ENCODE peak calls at places on chromosomes 13 and 19, in five cellular contexts. One of them, this sample, is unnamed.

GRCh38 chr13:79085021-79085420 is 321.0 kb downstream of the RBM26 start:
- DNase-seq in Calu3: no peak
- DNase-seq in transverse colon: no peak
- DNase-seq in progenitor cell of endocrine pancreas: no peak
- DNase-seq in bronchial epithelial cell: no peak
- DNase-seq in this sample: no peak

GRCh38 chr13:45615501-45616101 is at the start of gene ERICH6B:
- DNase-seq in transverse colon: no peak
- DNase-seq in progenitor cell of endocrine pancreas: peak; percentile 63
- DNase-seq in bronchial epithelial cell: no peak
- DNase-seq in Calu3: no peak
- DNase-seq in this sample: no peak

GRCh38 chr19:1754651-1755466 is 1.6 kb downstream of the ONECUT3 start:
- DNase-seq in transverse colon: no peak
- DNase-seq in progenitor cell of endocrine pancreas: no peak
- DNase-seq in Calu3: peak; percentile 55
- DNase-seq in bronchial epithelial cell: no peak
- DNase-seq in this sample: no peak

GRCh38 chr13:32264407-32264806 is 50.8 kb downstream of the ZAR1L start:
- DNase-seq in transverse colon: peak; percentile 27
- DNase-seq in bronchial epithelial cell: peak; percentile 46
- DNase-seq in progenitor cell of endocrine pancreas: no peak
- DNase-seq in Calu3: no peak
- DNase-seq in this sample: no peak

GRCh38 chr19:518292-519231 is 11.3 kb downstream of the TPGS1 start:
- DNase-seq in progenitor cell of endocrine pancreas: no peak
- DNase-seq in Calu3: no peak
- DNase-seq in bronchial epithelial cell: no peak
- DNase-seq in transverse colon: peak; percentile 40
- DNase-seq in this sample: no peak

GRCh38 chr13:52162279-52163101 is 3.1 kb upstream of the NEK3 start:
- DNase-seq in transverse colon: no peak
- DNase-seq in Calu3: no peak
- DNase-seq in progenitor cell of endocrine pancreas: no peak
- DNase-seq in bronchial epithelial cell: no peak
- DNase-seq in this sample: no peak

GRCh38 chr19:6062274-6062673 is 48.0 kb downstream of the RFX2 start:
- DNase-seq in transverse colon: peak; percentile 57
- DNase-seq in bronchial epithelial cell: no peak
- DNase-seq in Calu3: no peak
- DNase-seq in progenitor cell of endocrine pancreas: no peak
- DNase-seq in this sample: no peak

GRCh38 chr19:33445752-33446070 is 72.2 kb downstream of the CEBPG start:
- DNase-seq in progenitor cell of endocrine pancreas: no peak
- DNase-seq in transverse colon: no peak
- DNase-seq in Calu3: no peak
- DNase-seq in bronchial epithelial cell: no peak
- DNase-seq in this sample: no peak

GRCh38 chr13:21458457-21458815 is 667 bp downstream of the ZDHHC20 start:
- DNase-seq in bronchial epithelial cell: peak; percentile 50
- DNase-seq in Calu3: peak; percentile 52
- DNase-seq in progenitor cell of endocrine pancreas: peak; percentile 27
- DNase-seq in transverse colon: peak; percentile 68
- DNase-seq in this sample: peak; percentile 55

GRCh38 chr19:45947926-45948325 is 25.7 kb downstream of the NOVA2 start:
- DNase-seq in progenitor cell of endocrine pancreas: no peak
- DNase-seq in Calu3: no peak
- DNase-seq in transverse colon: no peak
- DNase-seq in bronchial epithelial cell: peak; percentile 60
- DNase-seq in this sample: no peak

GRCh38 chr13:73061478-73062275 is 2.9 kb downstream of the KLF5 start:
- DNase-seq in bronchial epithelial cell: peak; percentile 85
- DNase-seq in Calu3: no peak
- DNase-seq in progenitor cell of endocrine pancreas: no peak
- DNase-seq in transverse colon: no peak
- DNase-seq in this sample: no peak

GRCh38 chr19:11223208-11223607 is 16.2 kb upstream of the ANGPTL8 start:
- DNase-seq in progenitor cell of endocrine pancreas: no peak
- DNase-seq in Calu3: no peak
- DNase-seq in transverse colon: no peak
- DNase-seq in bronchial epithelial cell: no peak
- DNase-seq in this sample: no peak

GRCh38 chr19:18898081-18898532 is 2.1 kb upstream of the CERS1 start:
- DNase-seq in progenitor cell of endocrine pancreas: no peak
- DNase-seq in Calu3: no peak
- DNase-seq in bronchial epithelial cell: no peak
- DNase-seq in transverse colon: no peak
- DNase-seq in this sample: no peak

GRCh38 chr13:105272660-105273631 is 1262.5 kb downstream of the EFNB2 start:
- DNase-seq in Calu3: no peak
- DNase-seq in bronchial epithelial cell: no peak
- DNase-seq in transverse colon: no peak
- DNase-seq in progenitor cell of endocrine pancreas: no peak
- DNase-seq in this sample: no peak

GRCh38 chr13:101757446-101758039 is 305.1 kb downstream of the ITGBL1 start:
- DNase-seq in transverse colon: no peak
- DNase-seq in bronchial epithelial cell: peak; percentile 65
- DNase-seq in Calu3: no peak
- DNase-seq in progenitor cell of endocrine pancreas: no peak
- DNase-seq in this sample: peak; percentile 74

GRCh38 chr19:12680034-12680433 is 1.6 kb downstream of the DHPS start:
- DNase-seq in Calu3: no peak
- DNase-seq in progenitor cell of endocrine pancreas: no peak
- DNase-seq in transverse colon: no peak
- DNase-seq in bronchial epithelial cell: no peak
- DNase-seq in this sample: no peak

GRCh38 chr19:55550321-55550650 is 4.9 kb upstream of the SBK3 start:
- DNase-seq in Calu3: no peak
- DNase-seq in bronchial epithelial cell: no peak
- DNase-seq in progenitor cell of endocrine pancreas: no peak
- DNase-seq in transverse colon: no peak
- DNase-seq in this sample: no peak

GRCh38 chr19:10654610-10655456 is 687 bp downstream of the ILF3 start:
- DNase-seq in bronchial epithelial cell: no peak
- DNase-seq in Calu3: peak; percentile 41
- DNase-seq in transverse colon: peak; percentile 52
- DNase-seq in progenitor cell of endocrine pancreas: peak; percentile 72
- DNase-seq in this sample: peak; percentile 66

GRCh38 chr13:66367356-66367755 is 862.8 kb downstream of the PCDH9 start:
- DNase-seq in bronchial epithelial cell: no peak
- DNase-seq in transverse colon: no peak
- DNase-seq in progenitor cell of endocrine pancreas: no peak
- DNase-seq in Calu3: no peak
- DNase-seq in this sample: no peak

GRCh38 chr13:60431108-60431700 is 34.2 kb downstream of the TDRD3 start:
- DNase-seq in bronchial epithelial cell: peak; percentile 70
- DNase-seq in Calu3: peak; percentile 0
- DNase-seq in progenitor cell of endocrine pancreas: no peak
- DNase-seq in transverse colon: no peak
- DNase-seq in this sample: peak; percentile 36

GRCh38 chr19:8148410-8149231 is 771 bp downstream of the FBN3 start:
- DNase-seq in progenitor cell of endocrine pancreas: peak; percentile 68
- DNase-seq in Calu3: peak; percentile 40
- DNase-seq in bronchial epithelial cell: no peak
- DNase-seq in transverse colon: no peak
- DNase-seq in this sample: no peak

GRCh38 chr13:64090311-64090710 is 2674.7 kb upstream of the PCDH20 start:
- DNase-seq in transverse colon: no peak
- DNase-seq in bronchial epithelial cell: no peak
- DNase-seq in progenitor cell of endocrine pancreas: no peak
- DNase-seq in Calu3: no peak
- DNase-seq in this sample: no peak

GRCh38 chr19:51364200-51365106 is 1.7 kb downstream of the ETFB start:
- DNase-seq in bronchial epithelial cell: peak; percentile 59
- DNase-seq in transverse colon: no peak
- DNase-seq in progenitor cell of endocrine pancreas: no peak
- DNase-seq in Calu3: no peak
- DNase-seq in this sample: peak; percentile 41
- TF ChIP-seq CTCF in bronchial epithelial cell: no peak
- TF ChIP-seq CTCF in transverse colon: no peak
- TF ChIP-seq CTCF in progenitor cell of endocrine pancreas: no peak
- TF ChIP-seq CTCF in Calu3: no peak
- TF ChIP-seq CTCF in this sample: no peak

GRCh38 chr19:47035495-47036232 is 12.8 kb downstream of the TMEM160 start:
- DNase-seq in progenitor cell of endocrine pancreas: peak; percentile 96
- DNase-seq in Calu3: peak; percentile 99
- DNase-seq in bronchial epithelial cell: peak; percentile 97
- DNase-seq in transverse colon: peak; percentile 95
- DNase-seq in this sample: peak; percentile 97
- TF ChIP-seq CTCF in progenitor cell of endocrine pancreas: peak; percentile 91
- TF ChIP-seq CTCF in Calu3: peak; percentile 99
- TF ChIP-seq CTCF in bronchial epithelial cell: peak; percentile 91
- TF ChIP-seq CTCF in transverse colon: peak; percentile 97
- TF ChIP-seq CTCF in this sample: peak; percentile 96

DNA sequence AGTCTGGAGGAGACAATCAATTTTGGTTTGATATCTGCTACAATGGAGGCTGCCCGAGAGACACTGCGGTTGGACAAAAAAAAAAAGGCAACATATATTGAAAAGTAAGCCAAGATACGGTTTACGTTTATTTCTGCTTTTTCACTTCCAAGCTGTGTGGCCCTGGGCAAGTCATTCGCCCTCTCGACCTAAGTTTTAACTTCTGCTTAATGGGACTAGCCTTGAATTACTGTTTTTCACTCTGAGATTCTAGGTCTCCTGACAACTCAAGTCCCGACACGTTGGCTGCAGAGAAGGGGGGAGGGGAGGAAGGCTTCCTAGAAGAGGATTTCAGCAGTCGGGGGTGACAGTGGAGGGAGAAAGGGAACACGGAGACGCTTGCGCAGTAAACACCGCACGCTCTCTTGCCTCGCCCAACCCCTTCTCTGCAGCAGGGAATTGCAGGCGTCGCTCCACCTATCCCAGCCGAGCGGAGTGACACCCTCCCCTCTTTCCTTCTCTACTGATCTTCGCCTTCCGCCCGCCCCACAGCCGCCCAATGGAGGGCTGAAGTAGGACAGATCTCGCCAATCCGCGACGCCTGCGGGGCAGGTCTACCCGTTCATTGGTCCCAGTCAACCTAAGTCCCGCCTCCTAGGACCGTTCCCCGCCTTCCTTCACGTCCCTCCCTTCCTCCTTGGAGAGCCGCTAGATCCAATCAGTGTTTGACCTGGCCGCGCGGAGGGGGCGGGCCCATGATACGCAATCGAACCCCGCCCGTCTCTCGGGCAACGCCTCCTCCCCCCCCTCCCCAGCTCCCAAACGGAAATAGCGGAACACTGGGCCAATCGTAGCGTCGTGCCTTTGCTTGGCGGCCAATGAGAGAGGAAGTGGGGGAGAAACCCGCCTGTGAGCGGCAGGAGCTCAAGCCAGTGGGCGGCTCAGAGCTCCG is 529 bp upstream of the AP2A1 start:
- DNase-seq in transverse colon: peak; percentile 99
- DNase-seq in progenitor cell of endocrine pancreas: peak; percentile 98
- DNase-seq in Calu3: peak; percentile 99
- DNase-seq in bronchial epithelial cell: peak; percentile 99
- DNase-seq in this sample: peak; percentile 100
- TF ChIP-seq CTCF in transverse colon: no peak
- TF ChIP-seq CTCF in progenitor cell of endocrine pancreas: no peak
- TF ChIP-seq CTCF in Calu3: no peak
- TF ChIP-seq CTCF in bronchial epithelial cell: no peak
- TF ChIP-seq CTCF in this sample: no peak

GRCh38 chr19:4260605-4261191 is 13.8 kb downstream of the YJU2 start:
- DNase-seq in bronchial epithelial cell: no peak
- DNase-seq in Calu3: no peak
- DNase-seq in progenitor cell of endocrine pancreas: no peak
- DNase-seq in transverse colon: no peak
- DNase-seq in this sample: no peak

GRCh38 chr19:4258181-4258580 is 11.3 kb downstream of the YJU2 start:
- DNase-seq in Calu3: no peak
- DNase-seq in bronchial epithelial cell: no peak
- DNase-seq in transverse colon: no peak
- DNase-seq in progenitor cell of endocrine pancreas: no peak
- DNase-seq in this sample: no peak

GRCh38 chr19:4257025-4257424 is 10.1 kb downstream of the YJU2 start:
- DNase-seq in progenitor cell of endocrine pancreas: no peak
- DNase-seq in transverse colon: no peak
- DNase-seq in bronchial epithelial cell: no peak
- DNase-seq in Calu3: no peak
- DNase-seq in this sample: no peak

DNA sequence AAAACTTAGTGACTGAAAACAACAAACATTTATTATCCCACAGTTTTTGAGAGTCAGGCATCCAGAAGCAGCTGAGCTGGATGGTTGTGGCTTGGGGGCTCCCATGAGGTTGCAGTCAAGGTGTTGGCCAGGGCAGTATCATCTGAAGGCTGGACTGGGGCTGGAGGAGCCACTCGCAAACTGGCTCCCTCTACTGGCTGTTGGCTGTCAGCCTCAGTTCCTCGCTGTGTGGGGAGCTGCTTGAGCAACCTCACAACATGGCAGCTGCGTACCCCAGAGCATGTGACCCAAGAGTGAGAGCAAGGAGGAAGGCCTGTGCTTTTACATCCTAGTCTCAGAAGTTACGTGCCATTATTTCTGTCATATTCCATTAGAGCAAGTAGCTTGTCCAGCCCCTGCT is 9.7 kb downstream of the YJU2 start:
- DNase-seq in bronchial epithelial cell: no peak
- DNase-seq in transverse colon: no peak
- DNase-seq in Calu3: no peak
- DNase-seq in progenitor cell of endocrine pancreas: no peak
- DNase-seq in this sample: no peak
- TF ChIP-seq CTCF in bronchial epithelial cell: no peak
- TF ChIP-seq CTCF in transverse colon: no peak
- TF ChIP-seq CTCF in Calu3: no peak
- TF ChIP-seq CTCF in progenitor cell of endocrine pancreas: no peak
- TF ChIP-seq CTCF in this sample: no peak

This sample was measured in RWPE1.